ENCODE peak calls at places on chromosomes 13 and 19, in ten cellular contexts. J is ureter; W is fibroblast of mammary gland; C is nephron progenitor cell; E is AG08396; Q is NAMALWA; Z is stimulated activated CD4-positive, alpha-beta T cell treated with anti-CD3 and anti-CD28 coated beads, Interleukin-2, amount 100 ng/mL, for 48 hours; S is H54; M is mesendoderm; X is T-helper 17 cell. F is an unnamed sample.

GRCh38 chr13:72004975-72005374 is 138.0 kb upstream of the DACH1 start:
- DNase-seq in J (no peak), W (peak), C (no peak), E (no peak), Q (no peak), Z (no peak), S (no peak), M (no peak), X (no peak), F (peak)

GRCh38 chr13:41562083-41562482 is 104.7 kb downstream of the RGCC start:
- DNase-seq in J (peak), W (peak), C (no peak), E (peak), Q (no peak), Z (no peak), S (peak), M (no peak), X (no peak), F (no peak)

GRCh38 chr13:105340061-105340606 is 1195.3 kb downstream of the EFNB2 start:
- DNase-seq in J (no peak), W (no peak), C (no peak), E (no peak), Q (no peak), Z (no peak), S (no peak), M (no peak), X (no peak), F (no peak)

GRCh38 chr13:66926200-66926850 is 303.8 kb downstream of the PCDH9 start:
- DNase-seq in J (no peak), W (no peak), C (no peak), E (no peak), Q (no peak), Z (no peak), S (no peak), M (no peak), X (no peak), F (no peak)

GRCh38 chr19:16398530-16399241 is 73.1 kb downstream of the EPS15L1 start:
- DNase-seq in J (no peak), W (no peak), C (no peak), E (no peak), Q (peak), Z (no peak), S (no peak), M (no peak), X (no peak), F (no peak)

GRCh38 chr19:6062274-6062673 is 48.0 kb downstream of the RFX2 start:
- DNase-seq in J (peak), W (peak), C (no peak), E (peak), Q (no peak), Z (no peak), S (no peak), M (no peak), X (peak), F (no peak)

GRCh38 chr13:58946274-58946673 is 1217.5 kb downstream of the DIAPH3 start:
- DNase-seq in J (no peak), W (no peak), C (no peak), E (no peak), Q (no peak), Z (no peak), S (no peak), M (no peak), X (no peak), F (no peak)

GRCh38 chr13:25085125-25085742 is 10.7 kb upstream of the PABPC3 start:
- DNase-seq in J (no peak), W (peak), C (peak), E (peak), Q (peak), Z (peak), S (peak), M (peak), X (no peak), F (peak)

GRCh38 chr19:1143828-1144399 is 30.2 kb downstream of the SBNO2 start:
- DNase-seq in J (no peak), W (no peak), C (no peak), E (no peak), Q (no peak), Z (no peak), S (no peak), M (no peak), X (no peak), F (no peak)

GRCh38 chr19:11598103-11598483 is 810 bp downstream of the ZNF627 start:
- DNase-seq in J (no peak), W (no peak), C (no peak), E (no peak), Q (no peak), Z (no peak), S (no peak), M (no peak), X (no peak), F (no peak)

GRCh38 chr19:14473915-14474578 is 1.1 kb downstream of the PTGER1 start:
- DNase-seq in J (no peak), W (no peak), C (no peak), E (no peak), Q (no peak), Z (no peak), S (no peak), M (no peak), X (no peak), F (no peak)

GRCh38 chr13:20456737-20457136 is 68.9 kb downstream of the CRYL1 start:
- DNase-seq in J (no peak), W (no peak), C (no peak), E (no peak), Q (no peak), Z (no peak), S (no peak), M (no peak), X (no peak), F (no peak)

F was measured in neuronal stem cell.